ENCODE peak calls at places on chromosomes 12 and 14, in eight cellular contexts. N is endothelial cell; E is Calu3; W is bronchial epithelial cell; G is CD8-positive, alpha-beta T cell; J is AG10803; K is ascending aorta; O is colonic mucosa. Z is an unnamed sample.

GRCh38 chr14:29016050-29016900 is 249.7 kb downstream of the FOXG1 start:
- DNase-seq in N (peak), E (peak), W (peak), G (no peak), J (peak), K (no peak), O (no peak), Z (peak)

GRCh38 chr14:24213866-24214652 is 771 bp upstream of the CHMP4A start:
- DNase-seq in N (no peak), E (no peak), W (no peak), G (no peak), J (no peak), K (no peak), O (no peak), Z (no peak)

GRCh38 chr14:24674204-24674970 is 40.4 kb upstream of the GZMB start:
- DNase-seq in N (no peak), E (no peak), W (no peak), G (peak), J (no peak), K (no peak), O (no peak), Z (no peak)

GRCh38 chr14:23514009-23514962 is 37.3 kb downstream of the ZFHX2 start:
- DNase-seq in N (no peak), E (no peak), W (no peak), G (no peak), J (no peak), K (no peak), O (no peak), Z (no peak)

GRCh38 chr14:42001436-42001835 is 394.8 kb downstream of the LRFN5 start:
- DNase-seq in N (no peak), E (no peak), W (no peak), G (no peak), J (no peak), K (no peak), O (no peak), Z (no peak)

GRCh38 chr12:122844366-122844971 is 9.2 kb downstream of the HIP1R start:
- DNase-seq in N (no peak), E (no peak), W (no peak), G (no peak), J (no peak), K (no peak), O (no peak), Z (no peak)

GRCh38 chr12:101759396-101760047 is 20.3 kb upstream of the SYCP3 start:
- DNase-seq in N (no peak), E (peak), W (peak), G (no peak), J (peak), K (no peak), O (no peak), Z (no peak)

GRCh38 chr14:75794615-75795038 is 133.6 kb downstream of the TTLL5 start:
- DNase-seq in N (no peak), E (no peak), W (peak), G (no peak), J (peak), K (no peak), O (no peak), Z (no peak)

GRCh38 chr12:48351022-48351708 is 446 bp upstream of the ZNF641 start:
- DNase-seq in N (peak), E (peak), W (peak), G (no peak), J (peak), K (peak), O (peak), Z (peak)

GRCh38 chr12:79262938-79263337 is 398.4 kb downstream of the SYT1 start:
- DNase-seq in N (no peak), E (no peak), W (peak), G (no peak), J (no peak), K (no peak), O (no peak), Z (no peak)

GRCh38 chr12:74963304-74963703 is 246.3 kb downstream of the KCNC2 start:
- DNase-seq in N (no peak), E (no peak), W (no peak), G (no peak), J (no peak), K (no peak), O (no peak), Z (no peak)

GRCh38 chr12:123989753-123990152 is 16.7 kb downstream of the ZNF664 start:
- DNase-seq in N (no peak), E (no peak), W (no peak), G (no peak), J (no peak), K (no peak), O (no peak), Z (no peak)

GRCh38 chr14:33765251-33765650 is 185.6 kb downstream of the EGLN3 start:
- DNase-seq in N (peak), E (no peak), W (no peak), G (no peak), J (no peak), K (no peak), O (no peak), Z (no peak)

GRCh38 chr14:99537399-99537798 is 56.2 kb downstream of the CCNK start:
- DNase-seq in N (no peak), E (peak), W (peak), G (no peak), J (peak), K (no peak), O (no peak), Z (no peak)

GRCh38 chr12:125329239-125330238 is 264.3 kb downstream of the AACS start:
- DNase-seq in N (no peak), E (no peak), W (peak), G (no peak), J (no peak), K (no peak), O (no peak), Z (no peak)

GRCh38 chr14:44565968-44566367 is 58.9 kb upstream of the FSCB start:
- DNase-seq in N (no peak), E (no peak), W (no peak), G (no peak), J (no peak), K (no peak), O (no peak), Z (no peak)

GRCh38 chr12:57456145-57456700 is 1.1 kb downstream of the INHBE start:
- DNase-seq in N (peak), E (peak), W (peak), G (peak), J (peak), K (no peak), O (peak), Z (peak)

GRCh38 chr12:46711756-46712155 is 114.0 kb downstream of the SLC38A4 start:
- DNase-seq in N (no peak), E (no peak), W (no peak), G (no peak), J (peak), K (no peak), O (no peak), Z (no peak)

GRCh38 chr12:88691811-88692210 is 111.5 kb upstream of the KITLG start:
- DNase-seq in N (no peak), E (no peak), W (peak), G (no peak), J (peak), K (no peak), O (no peak), Z (no peak)

GRCh38 chr12:53101931-53102781 is 1.1 kb upstream of the SOAT2 start:
- DNase-seq in N (no peak), E (no peak), W (no peak), G (no peak), J (no peak), K (no peak), O (peak), Z (no peak)

GRCh38 chr12:100141666-100141997 is 1.0 kb downstream of the BLTP3B start:
- DNase-seq in N (no peak), E (no peak), W (peak), G (no peak), J (peak), K (no peak), O (peak), Z (no peak)

GRCh38 chr14:96253140-96253539 is 2.9 kb upstream of the BDKRB1 start:
- DNase-seq in N (no peak), E (peak), W (peak), G (no peak), J (peak), K (no peak), O (no peak), Z (no peak)

GRCh38 chr14:84442481-84442880 is 1087.5 kb upstream of the FLRT2 start:
- DNase-seq in N (no peak), E (no peak), W (no peak), G (no peak), J (no peak), K (no peak), O (no peak), Z (no peak)

GRCh38 chr12:121089031-121089812 is 43.5 kb upstream of the P2RX7 start:
- DNase-seq in N (no peak), E (no peak), W (no peak), G (no peak), J (no peak), K (no peak), O (no peak), Z (no peak)

GRCh38 chr12:75245108-75245507 is 35.5 kb upstream of the KCNC2 start:
- DNase-seq in N (no peak), E (no peak), W (no peak), G (no peak), J (no peak), K (no peak), O (no peak), Z (no peak)

GRCh38 chr14:32939254-32940065 is 781 bp downstream of the NPAS3 start:
- DNase-seq in N (peak), E (peak), W (no peak), G (no peak), J (peak), K (no peak), O (peak), Z (peak)

GRCh38 chr14:35402323-35403084 is 2.0 kb downstream of the NFKBIA start:
- DNase-seq in N (no peak), E (no peak), W (peak), G (peak), J (no peak), K (no peak), O (peak), Z (no peak)

GRCh38 chr12:71746983-71747611 is 7.6 kb upstream of the RAB21 start:
- DNase-seq in N (peak), E (peak), W (peak), G (peak), J (peak), K (no peak), O (peak), Z (no peak)

GRCh38 chr14:65170318-65170717 is 68.0 kb upstream of the MAX start:
- DNase-seq in N (no peak), E (no peak), W (no peak), G (no peak), J (no peak), K (no peak), O (no peak), Z (no peak)

GRCh38 chr12:10557329-10557728 is 51.6 kb downstream of the EIF2S3B start:
- DNase-seq in N (no peak), E (no peak), W (no peak), G (no peak), J (no peak), K (no peak), O (no peak), Z (no peak)

GRCh38 chr12:124002021-124002640 is 29.1 kb downstream of the ZNF664 start:
- DNase-seq in N (no peak), E (no peak), W (no peak), G (no peak), J (no peak), K (no peak), O (no peak), Z (no peak)

GRCh38 chr12:94592080-94592479 is 58.3 kb downstream of the TMCC3 start:
- DNase-seq in N (no peak), E (no peak), W (peak), G (no peak), J (no peak), K (no peak), O (no peak), Z (no peak)

GRCh38 chr12:42103155-42103554 is 41.5 kb downstream of the GXYLT1 start:
- DNase-seq in N (no peak), E (no peak), W (no peak), G (no peak), J (no peak), K (no peak), O (no peak), Z (no peak)

GRCh38 chr14:61103541-61104339 is 122.7 kb downstream of the SLC38A6 start:
- DNase-seq in N (no peak), E (peak), W (peak), G (no peak), J (peak), K (peak), O (no peak), Z (no peak)

GRCh38 chr12:127899981-127900380 is 367.0 kb upstream of the TMEM132C start:
- DNase-seq in N (no peak), E (no peak), W (no peak), G (no peak), J (no peak), K (no peak), O (no peak), Z (no peak)

GRCh38 chr12:46783881-46784280 is 41.9 kb downstream of the SLC38A4 start:
- DNase-seq in N (no peak), E (no peak), W (no peak), G (no peak), J (no peak), K (no peak), O (no peak), Z (no peak)

GRCh38 chr12:94761559-94761958 is 111.2 kb upstream of the TMCC3 start:
- DNase-seq in N (no peak), E (peak), W (peak), G (no peak), J (peak), K (no peak), O (no peak), Z (no peak)

DNA sequence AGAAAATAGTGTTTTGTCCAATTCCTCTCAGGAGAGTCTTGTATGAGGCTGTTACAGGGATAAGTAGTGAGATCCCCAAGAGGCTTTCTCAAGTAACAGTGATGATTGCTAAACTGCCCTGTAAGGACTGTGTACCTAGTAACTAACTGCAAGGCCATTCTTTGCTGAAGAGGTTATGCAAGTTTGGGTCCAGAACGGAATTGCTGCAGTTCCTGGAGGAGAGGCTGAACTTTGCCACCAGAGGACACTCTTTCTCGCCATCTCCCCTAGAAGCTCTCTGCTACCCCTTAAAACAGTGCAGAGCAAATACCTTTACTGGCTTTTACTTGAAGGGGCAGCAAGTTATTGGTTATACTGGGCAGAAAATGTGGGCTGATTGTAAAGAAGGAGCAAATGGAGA is 180.0 kb downstream of the RBM19 start:
- DNase-seq in N (no peak), E (no peak), W (no peak), G (no peak), J (no peak), K (no peak), O (no peak), Z (no peak)
- TF ChIP-seq CTCF in N (no peak), E (no peak), W (no peak), G (no peak), J (no peak), K (no peak), O (no peak), Z (no peak)

GRCh38 chr12:6367969-6368892 is 7.1 kb downstream of the SCNN1A start:
- DNase-seq in N (no peak), E (no peak), W (no peak), G (no peak), J (no peak), K (no peak), O (peak), Z (no peak)
- TF ChIP-seq CTCF in N (no peak), E (no peak), W (no peak), G (no peak), J (no peak), K (no peak), O (no peak), Z (no peak)

GRCh38 chr14:55425091-55425490 is 13.5 kb upstream of the ATG14 start:
- DNase-seq in N (no peak), E (no peak), W (no peak), G (no peak), J (no peak), K (no peak), O (no peak), Z (no peak)
- TF ChIP-seq CTCF in N (no peak), E (no peak), W (no peak), G (no peak), J (peak), K (no peak), O (no peak), Z (no peak)

GRCh38 chr12:76424941-76425340 is 76.7 kb upstream of the BBS10 start:
- DNase-seq in N (no peak), E (no peak), W (no peak), G (no peak), J (no peak), K (no peak), O (no peak), Z (no peak)
- TF ChIP-seq CTCF in N (no peak), E (no peak), W (no peak), G (no peak), J (no peak), K (no peak), O (no peak), Z (no peak)

GRCh38 chr12:38155526-38156496 is 160.8 kb upstream of the ALG10B start:
- DNase-seq in N (no peak), E (no peak), W (no peak), G (no peak), J (no peak), K (no peak), O (peak), Z (no peak)

GRCh38 chr12:38155020-38155395 is 161.6 kb upstream of the ALG10B start:
- DNase-seq in N (no peak), E (no peak), W (no peak), G (no peak), J (no peak), K (no peak), O (no peak), Z (no peak)

GRCh38 chr12:38157274-38157932 is 159.2 kb upstream of the ALG10B start:
- DNase-seq in N (no peak), E (no peak), W (no peak), G (no peak), J (no peak), K (no peak), O (peak), Z (no peak)

GRCh38 chr12:38157933-38158401 is 158.6 kb upstream of the ALG10B start:
- DNase-seq in N (no peak), E (no peak), W (no peak), G (no peak), J (no peak), K (no peak), O (peak), Z (no peak)

GRCh38 chr12:38156497-38157245 is 159.9 kb upstream of the ALG10B start:
- DNase-seq in N (no peak), E (no peak), W (no peak), G (no peak), J (no peak), K (no peak), O (peak), Z (no peak)
- TF ChIP-seq CTCF in N (no peak), E (no peak), W (no peak), G (no peak), J (no peak), K (no peak), O (no peak), Z (no peak)

GRCh38 chr12:76763746-76764675 is at the start of gene ZDHHC17:
- DNase-seq in N (peak), E (peak), W (peak), G (peak), J (peak), K (peak), O (peak), Z (peak)
- TF ChIP-seq CTCF in N (no peak), E (no peak), W (no peak), G (no peak), J (no peak), K (no peak), O (no peak), Z (no peak)

DNA sequence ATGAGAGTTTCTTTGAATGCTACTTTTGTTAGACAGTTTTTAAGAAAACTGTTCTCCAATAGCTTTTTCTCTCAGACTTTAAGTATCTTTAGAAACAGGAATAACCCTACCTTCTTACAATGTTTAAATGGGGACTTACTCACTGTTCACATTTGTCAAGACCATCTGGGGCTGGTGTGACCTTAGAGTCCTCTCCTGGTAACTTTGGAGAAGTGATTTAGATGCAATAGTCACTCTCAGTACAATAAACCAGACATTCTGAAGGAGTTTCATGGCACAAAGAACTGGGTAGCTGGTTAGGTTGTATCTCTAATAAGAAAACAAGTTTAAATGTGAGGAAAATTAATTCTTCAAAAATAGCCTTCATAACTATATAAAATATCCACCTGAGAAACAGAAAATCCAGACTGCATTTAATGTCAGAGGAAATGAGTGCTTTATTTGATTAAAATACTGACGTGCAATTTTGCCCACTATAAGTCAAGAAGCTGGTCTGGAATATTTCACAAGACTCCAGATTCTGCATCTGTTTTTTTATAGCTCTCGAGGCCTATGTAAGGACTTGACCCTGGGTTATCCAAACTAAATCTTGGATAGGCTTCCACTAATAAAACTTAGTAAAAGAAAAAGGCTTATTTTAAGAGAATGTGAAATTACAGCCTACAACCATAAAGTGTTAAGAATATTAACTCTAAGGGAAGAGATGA is 108.7 kb downstream of the PTGER2 start:
- DNase-seq in N (no peak), E (no peak), W (no peak), G (no peak), J (no peak), K (no peak), O (no peak), Z (no peak)
- TF ChIP-seq CTCF in N (no peak), E (no peak), W (no peak), G (no peak), J (no peak), K (no peak), O (no peak), Z (no peak)

GRCh38 chr14:58629273-58629672 is 8.5 kb upstream of the DACT1 start:
- DNase-seq in N (no peak), E (no peak), W (no peak), G (no peak), J (no peak), K (no peak), O (no peak), Z (no peak)

GRCh38 chr14:58626441-58626840 is 11.3 kb upstream of the DACT1 start:
- DNase-seq in N (no peak), E (no peak), W (peak), G (no peak), J (peak), K (no peak), O (no peak), Z (no peak)

GRCh38 chr14:58628381-58628780 is 9.4 kb upstream of the DACT1 start:
- DNase-seq in N (no peak), E (no peak), W (no peak), G (no peak), J (no peak), K (no peak), O (no peak), Z (no peak)

GRCh38 chr14:58620011-58620410 is 17.8 kb upstream of the DACT1 start:
- DNase-seq in N (no peak), E (no peak), W (no peak), G (no peak), J (no peak), K (no peak), O (no peak), Z (no peak)

DNA sequence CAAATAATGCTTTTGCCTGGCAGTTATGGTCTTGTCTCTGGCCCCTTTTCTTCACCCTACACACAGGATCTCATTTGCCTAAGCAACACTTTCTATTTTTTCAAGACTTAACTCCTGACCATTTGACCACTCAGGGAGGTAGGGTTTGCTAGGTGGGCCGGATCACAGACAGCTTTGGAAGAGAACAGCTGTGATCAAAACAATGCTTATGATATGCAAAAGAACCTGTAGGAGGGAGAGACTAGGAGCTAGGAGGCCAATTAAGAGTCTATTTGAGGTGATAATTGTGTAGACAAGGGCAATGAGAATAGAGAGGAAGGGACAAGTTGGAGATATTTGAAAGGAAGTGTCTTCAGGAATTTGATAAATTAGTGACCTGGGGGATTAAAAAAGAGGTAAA is 12.3 kb upstream of the DACT1 start:
- DNase-seq in N (no peak), E (no peak), W (no peak), G (no peak), J (no peak), K (no peak), O (no peak), Z (no peak)
- TF ChIP-seq CTCF in N (no peak), E (no peak), W (no peak), G (no peak), J (no peak), K (no peak), O (no peak), Z (no peak)